ENCODE peak calls at places on chromosome 1, in four cellular contexts. Q is K562, O is right lobe of liver, Y is psoas muscle. C is an unnamed sample.

GRCh38 chr1:167212025-167212424 is 8.7 kb upstream of the POU2F1 start:
- DNase-seq in Q (no peak), O (no peak), Y (no peak), C (no peak)

GRCh38 chr1:230376296-230376695 is 49.8 kb downstream of the PGBD5 start:
- DNase-seq in Q (no peak), O (no peak), Y (no peak), C (no peak)

GRCh38 chr1:56397811-56398231 is 181.5 kb downstream of the PLPP3 start:
- DNase-seq in Q (no peak), O (no peak), Y (no peak), C (no peak)

GRCh38 chr1:50080904-50081586 is 27.7 kb upstream of the ELAVL4 start:
- DNase-seq in Q (no peak), O (no peak), Y (no peak), C (no peak)

GRCh38 chr1:230288641-230289349 is 137.3 kb downstream of the PGBD5 start:
- DNase-seq in Q (no peak), O (no peak), Y (peak; percentile 46), C (peak; percentile 34)

GRCh38 chr1:29767088-29767685 is 530.9 kb downstream of the PTPRU start:
- DNase-seq in Q (no peak), O (no peak), Y (no peak), C (peak; percentile 40)

GRCh38 chr1:55244476-55245109 is 29.4 kb upstream of the USP24 start:
- DNase-seq in Q (no peak), O (no peak), Y (no peak), C (no peak)

GRCh38 chr1:16125088-16125470 is 30.8 kb downstream of the EPHA2 start:
- DNase-seq in Q (no peak), O (no peak), Y (peak; percentile 35), C (no peak)

GRCh38 chr1:235018720-235019444 is 109.8 kb downstream of the TOMM20 start:
- DNase-seq in Q (no peak), O (peak; percentile 54), Y (no peak), C (peak; percentile 58)

GRCh38 chr1:195768377-195768776 is 839.9 kb downstream of the KCNT2 start:
- DNase-seq in Q (no peak), O (no peak), Y (no peak), C (no peak)

GRCh38 chr1:10431065-10431730 is 965 bp downstream of the CENPS start:
- DNase-seq in Q (peak; percentile 28), O (no peak), Y (no peak), C (no peak)

GRCh38 chr1:3656450-3657095 is 4.3 kb downstream of the TP73 start:
- DNase-seq in Q (no peak), O (peak; percentile 22), Y (no peak), C (peak; percentile 15)

GRCh38 chr1:14842891-14843290 is 244.4 kb downstream of the KAZN start:
- DNase-seq in Q (no peak), O (no peak), Y (no peak), C (no peak)

GRCh38 chr1:28328228-28328648 is 602 bp upstream of the MED18 start:
- DNase-seq in Q (no peak), O (no peak), Y (peak; percentile 52), C (no peak)

GRCh38 chr1:183572721-183573120 is 17.5 kb downstream of the NCF2 start:
- DNase-seq in Q (no peak), O (no peak), Y (no peak), C (no peak)

GRCh38 chr1:208433086-208433485 is 188.9 kb upstream of the PLXNA2 start:
- DNase-seq in Q (no peak), O (no peak), Y (no peak), C (no peak)

GRCh38 chr1:41846595-41846994 is 72.1 kb downstream of the HIVEP3 start:
- DNase-seq in Q (no peak), O (no peak), Y (no peak), C (no peak)

GRCh38 chr1:80250573-80251168 is 1244.1 kb upstream of the ADGRL4 start:
- DNase-seq in Q (no peak), O (no peak), Y (no peak), C (no peak)

GRCh38 chr1:11749203-11749689 is 12.7 kb upstream of the C1orf167 start:
- DNase-seq in Q (peak; percentile 94), O (no peak), Y (peak; percentile 78), C (no peak)

GRCh38 chr1:30966690-30967369 is 58.3 kb upstream of the SDC3 start:
- DNase-seq in Q (peak; percentile 28), O (no peak), Y (no peak), C (no peak)

DNA sequence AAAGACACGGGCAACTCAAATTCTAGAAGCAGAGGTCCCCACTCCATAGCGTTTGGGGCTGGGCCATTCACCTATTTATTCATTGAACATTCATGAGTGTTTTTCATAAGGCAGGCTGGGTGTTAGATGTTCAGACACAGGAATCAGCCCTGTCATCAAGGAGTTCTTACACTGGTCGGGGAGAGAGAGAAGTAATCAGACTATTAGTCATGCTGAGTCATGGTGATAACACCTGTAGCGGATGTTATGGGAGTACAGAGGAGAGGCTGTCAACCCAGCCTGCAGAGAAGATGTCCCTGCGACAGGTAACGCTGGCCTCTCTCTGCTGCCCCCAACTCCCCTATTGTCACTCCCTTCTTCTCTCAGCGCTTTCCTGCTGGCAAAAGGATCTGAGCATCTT is 17.2 kb downstream of the LY9 start:
- DNase-seq in Q (peak; percentile 40), O (no peak), Y (no peak), C (peak; percentile 62)
- H3K27ac ChIP-seq in Q (no peak overlapping the region), O (no peak overlapping the region), Y (no peak overlapping the region), C (no peak overlapping the region)

DNA sequence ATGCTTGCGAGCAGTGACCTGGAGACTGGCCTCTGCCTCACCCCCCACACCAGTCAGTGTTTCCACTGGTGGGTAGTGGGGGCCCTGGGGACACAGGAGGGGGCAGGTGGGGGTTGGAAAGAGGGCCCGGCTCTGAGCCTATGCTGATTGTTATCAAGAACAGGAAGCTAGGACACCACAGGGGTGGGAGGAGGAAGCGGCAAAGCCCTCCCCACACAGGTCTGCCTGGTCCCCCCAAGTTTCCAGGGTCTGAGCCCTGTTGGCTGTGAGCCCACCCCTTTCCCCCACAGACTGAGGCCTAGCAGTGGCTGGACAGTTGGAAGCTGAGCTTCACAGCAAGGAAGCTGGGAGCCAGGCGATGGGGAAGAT is 1.6 kb upstream of the PTPN7 start:
- DNase-seq in Q (peak; percentile 73), O (peak; percentile 44), Y (no peak), C (peak; percentile 76)
- H3K4me3 ChIP-seq in Q (peak overlapping the region; percentile 57), O (no peak overlapping the region), Y (no peak overlapping the region), C (peak overlapping the region; percentile 22)

GRCh38 chr1:221440658-221441057 is 301.2 kb downstream of the DUSP10 start:
- DNase-seq in Q (no peak), O (no peak), Y (no peak), C (no peak)
- H3K27ac ChIP-seq in Q (no peak overlapping the region), O (no peak overlapping the region), Y (peak overlapping the region; percentile 89), C (no peak overlapping the region)

DNA sequence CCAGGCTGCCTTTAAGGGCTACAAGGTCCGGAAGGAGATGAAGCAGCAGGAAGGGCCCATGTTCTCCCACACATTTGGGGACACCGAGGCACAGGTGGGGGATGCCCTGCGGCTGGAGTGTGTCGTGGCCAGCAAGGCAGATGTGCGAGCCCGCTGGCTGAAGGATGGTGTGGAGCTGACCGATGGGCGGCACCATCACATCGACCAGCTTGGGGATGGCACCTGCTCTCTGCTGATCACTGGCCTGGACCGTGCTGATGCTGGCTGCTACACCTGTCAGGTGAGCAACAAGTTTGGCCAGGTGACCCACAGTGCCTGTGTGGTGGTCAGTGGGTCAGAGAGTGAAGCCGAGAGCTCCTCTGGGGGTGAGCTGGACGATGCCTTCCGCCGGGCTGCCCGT is 85.2 kb downstream of the TRIM11 start:
- DNase-seq in Q (no peak), O (no peak), Y (no peak), C (no peak)
- H3K4me3 ChIP-seq in Q (no peak overlapping the region), O (no peak overlapping the region), Y (no peak overlapping the region), C (no peak overlapping the region)

DNA sequence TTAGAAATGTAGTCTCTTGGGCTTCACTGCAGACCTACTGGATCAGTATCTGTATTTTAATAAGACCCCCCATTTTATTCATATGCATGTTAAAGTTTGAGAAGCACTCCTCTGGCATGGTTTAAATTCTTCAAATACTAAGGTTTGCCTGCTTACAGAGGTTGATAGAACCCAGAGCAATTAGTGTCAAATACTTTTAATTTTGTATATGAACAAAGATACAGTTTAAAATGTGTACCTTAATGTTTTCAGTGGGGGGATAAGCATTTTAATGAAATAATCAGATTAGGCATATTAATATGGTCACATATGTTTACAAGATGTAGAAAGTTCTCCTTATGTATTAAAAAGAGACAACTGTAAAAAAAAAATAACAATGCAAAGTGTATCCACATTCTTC is 40.4 kb upstream of the EPS15 start:
- DNase-seq in Q (no peak), O (no peak), Y (no peak), C (no peak)
- H3K27ac ChIP-seq in Q (no peak overlapping the region), O (no peak overlapping the region), Y (peak overlapping the region; percentile 83), C (no peak overlapping the region)

GRCh38 chr1:44677201-44677520 is 2.6 kb downstream of the ARMH1 start:
- DNase-seq in Q (peak; percentile 56), O (no peak), Y (no peak), C (no peak)
- H3K4me3 ChIP-seq in Q (no peak overlapping the region), O (no peak overlapping the region), Y (no peak overlapping the region), C (no peak overlapping the region)

C was measured in Peyer's patch.